ENCODE peak calls at places on chromosome 1, in six cellular contexts. A is choroid plexus epithelial cell, I is astrocyte of the cerebellum, R is MM.1S, E is GM23338, S is A549. N is an unnamed sample.
A peak's percentile ranks its signal among the peaks of the same experiment; 100 is the strongest.

GRCh38 chr1:8021676-8022266 is 4.3 kb downstream of the ERRFI1 start:
- DNase-seq in A (peak; percentile 50), I (no peak), R (no peak), E (no peak), S (no peak), N (no peak)

GRCh38 chr1:31412732-31413404 is at the start of gene SERINC2:
- DNase-seq in A (no peak), I (no peak), R (peak; percentile 59), E (peak; percentile 84), S (peak; percentile 28), N (no peak)

GRCh38 chr1:60149254-60149653 is 75.7 kb upstream of the C1orf87 start:
- DNase-seq in A (no peak), I (no peak), R (no peak), E (no peak), S (no peak), N (peak; percentile 4)

GRCh38 chr1:32716312-32717126 is 13.9 kb upstream of the SYNC start:
- DNase-seq in A (peak; percentile 49), I (no peak), R (peak; percentile 96), E (peak; percentile 100), S (peak; percentile 65), N (peak; percentile 20)

GRCh38 chr1:187621961-187622360 is 793.2 kb downstream of the PLA2G4A start:
- DNase-seq in A (peak; percentile 44), I (peak; percentile 59), R (peak; percentile 60), E (no peak), S (no peak), N (no peak)

GRCh38 chr1:40847023-40847740 is 15.0 kb downstream of the CITED4 start:
- DNase-seq in A (no peak), I (no peak), R (no peak), E (peak; percentile 27), S (no peak), N (no peak)

GRCh38 chr1:234704106-234704887 is 94.3 kb upstream of the IRF2BP2 start:
- DNase-seq in A (no peak), I (no peak), R (no peak), E (no peak), S (no peak), N (no peak)

GRCh38 chr1:229781453-229781852 is 155.4 kb downstream of the URB2 start:
- DNase-seq in A (no peak), I (no peak), R (peak; percentile 27), E (peak; percentile 3), S (no peak), N (no peak)

GRCh38 chr1:85611390-85611789 is 30.8 kb downstream of the CCN1 start:
- DNase-seq in A (peak; percentile 83), I (peak; percentile 66), R (no peak), E (no peak), S (no peak), N (peak; percentile 75)

GRCh38 chr1:33097137-33097611 is 16.2 kb downstream of the AZIN2 start:
- DNase-seq in A (peak; percentile 45), I (no peak), R (no peak), E (no peak), S (no peak), N (peak; percentile 54)

GRCh38 chr1:174074757-174075156 is 52.6 kb upstream of the RC3H1 start:
- DNase-seq in A (peak; percentile 66), I (peak; percentile 11), R (peak; percentile 33), E (no peak), S (no peak), N (peak; percentile 59)
- TF ChIP-seq CTCF in A (peak; percentile 50), I (no peak), R (peak; percentile 30), E (no peak), S (peak; percentile 67), N (peak; percentile 44)

DNA sequence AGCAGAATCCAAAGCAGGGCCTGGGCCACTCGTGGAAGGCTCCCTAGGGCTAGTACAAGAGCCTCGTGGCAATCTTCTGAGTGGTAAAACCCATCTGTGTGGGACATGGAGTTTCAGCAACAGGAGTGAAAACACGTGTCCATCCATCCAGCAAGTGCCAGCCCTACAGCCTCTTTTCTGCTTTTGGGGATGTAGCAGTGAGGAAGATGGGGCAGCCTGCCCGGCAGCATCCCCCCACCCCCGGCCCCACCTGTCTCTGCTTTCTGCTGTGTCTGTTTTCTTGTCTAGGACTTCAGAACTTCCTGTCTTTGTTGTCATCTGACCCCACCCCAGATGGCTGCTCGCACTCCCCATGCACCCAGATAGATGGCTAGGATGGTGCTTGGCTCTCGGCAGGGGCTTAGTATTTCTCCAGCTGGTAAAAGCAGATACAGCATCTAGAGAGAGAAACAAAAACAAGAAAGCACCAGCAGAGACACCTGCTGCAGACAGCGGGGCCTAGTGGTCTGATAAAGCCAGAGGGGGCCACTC is 1.5 kb downstream of the CPTP start:
- DNase-seq in A (no peak), I (no peak), R (no peak), E (no peak), S (no peak), N (no peak)
- H3K4me3 ChIP-seq in A (no peak overlapping the region), I (peak overlapping the region; percentile 85), R (peak overlapping the region; percentile 99), E (no peak overlapping the region), S (no peak overlapping the region), N (no peak overlapping the region)

DNA sequence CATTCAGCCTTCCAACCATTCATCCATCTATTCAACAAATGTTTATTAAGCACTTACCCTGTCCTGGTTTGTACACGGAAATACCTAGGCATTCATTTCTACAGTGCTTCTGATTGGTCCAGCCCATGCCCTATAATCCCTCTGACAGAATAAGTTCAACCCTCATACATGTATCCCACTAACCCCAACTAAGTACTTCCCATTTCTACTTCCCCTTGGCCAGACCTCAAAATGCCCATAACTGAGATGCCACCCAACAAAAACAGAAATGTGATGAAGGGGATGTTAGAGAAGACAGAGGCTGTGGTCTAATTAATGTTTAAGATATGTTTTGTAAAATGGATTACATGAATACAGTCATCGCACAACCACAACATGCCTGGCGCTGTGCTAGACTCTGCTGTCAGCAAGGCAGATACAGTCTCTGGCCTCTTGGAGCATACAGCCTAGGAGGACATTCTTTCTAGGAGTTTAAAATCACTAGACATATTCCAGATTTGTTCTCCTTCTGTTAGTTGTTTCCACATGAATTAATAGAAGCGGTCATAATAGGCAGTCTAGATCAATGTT is 6.4 kb downstream of the CD48 start:
- DNase-seq in A (no peak), I (no peak), R (peak; percentile 1), E (no peak), S (no peak), N (no peak)
- TF ChIP-seq CTCF in A (no peak), I (no peak), R (no peak), E (no peak), S (no peak), N (no peak)

DNA sequence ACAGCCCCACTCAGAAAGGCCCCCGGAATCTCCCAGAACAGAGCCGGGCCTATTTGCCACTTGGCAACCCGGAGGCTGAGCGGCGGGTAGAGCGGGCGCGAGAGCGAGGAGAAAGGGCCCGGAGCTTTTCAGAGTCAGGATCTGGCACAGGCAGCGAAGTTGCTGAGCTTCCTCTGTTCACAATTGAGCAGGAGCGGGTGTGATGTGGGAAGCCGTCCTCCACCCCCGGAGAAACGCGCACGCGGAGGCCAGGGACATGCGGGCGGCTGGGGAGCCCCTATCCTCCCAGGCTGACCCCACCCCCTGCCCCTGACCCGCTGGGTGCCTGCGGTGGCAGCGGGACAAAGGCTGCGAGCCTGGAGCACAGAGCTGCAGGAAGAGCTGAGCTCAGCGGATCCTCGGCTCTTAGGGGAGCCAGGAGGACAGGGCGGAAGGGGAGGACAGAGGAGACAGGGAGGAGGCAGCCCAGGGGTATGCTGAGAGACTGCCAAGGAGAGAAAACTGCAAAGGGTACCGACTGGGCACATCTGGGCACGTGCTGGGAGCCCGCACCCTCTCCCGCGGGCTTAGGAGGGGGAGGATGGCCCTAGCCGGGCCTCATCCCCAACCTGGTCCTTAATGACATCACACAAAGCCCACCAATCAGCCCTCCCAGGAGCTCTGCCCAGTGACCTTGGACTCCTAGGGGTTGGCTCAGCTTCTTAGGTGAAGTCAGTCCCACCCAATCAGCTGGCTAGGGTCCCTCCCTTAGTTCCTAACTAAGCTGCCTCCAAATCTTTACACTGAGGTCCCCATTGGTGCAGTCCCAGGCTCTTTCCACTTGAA is 9.3 kb downstream of the KIF21B start:
- DNase-seq in A (no peak), I (no peak), R (no peak), E (peak; percentile 91), S (no peak), N (no peak)
- H3K4me3 ChIP-seq in A (peak overlapping the region; percentile 13), I (no peak overlapping the region), R (no peak overlapping the region), E (peak overlapping the region; percentile 34), S (no peak overlapping the region), N (no peak overlapping the region)

DNA sequence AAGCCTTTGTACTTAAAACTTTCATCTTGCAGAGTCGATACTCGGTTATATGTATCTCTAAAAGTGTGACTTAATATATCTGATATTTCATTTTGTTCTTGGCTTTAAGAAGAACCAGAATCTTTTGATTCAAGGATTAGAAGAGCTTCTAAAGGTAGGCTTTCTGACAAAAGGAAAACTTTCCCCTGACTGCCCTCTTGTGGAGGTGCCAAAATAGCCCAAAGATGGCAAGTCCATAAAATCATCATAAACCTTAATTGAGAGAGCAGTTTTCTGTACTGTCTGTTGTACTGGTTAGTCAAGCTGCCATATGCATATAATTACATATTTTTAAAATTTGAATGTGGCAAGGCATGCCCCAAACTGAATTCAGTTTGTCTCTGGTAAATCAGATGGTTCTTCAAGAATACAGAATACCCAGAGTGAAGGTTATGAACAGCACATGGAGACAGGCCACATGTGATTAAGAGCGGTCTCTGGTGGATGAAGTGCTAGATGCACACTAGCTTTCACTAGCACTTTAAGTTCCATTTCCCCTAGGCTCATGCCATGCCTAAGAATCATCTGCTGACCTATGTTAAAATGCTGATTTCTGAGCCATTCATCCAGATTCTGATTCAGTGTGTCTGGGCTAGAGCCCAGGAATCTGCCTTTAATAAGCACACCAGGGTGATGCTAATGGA is 27.7 kb upstream of the ELAVL4 start:
- DNase-seq in A (peak; percentile 1), I (no peak), R (peak; percentile 51), E (peak; percentile 59), S (no peak), N (no peak)
- TF ChIP-seq CTCF in A (no peak), I (peak; percentile 41), R (peak; percentile 57), E (peak; percentile 67), S (peak; percentile 12), N (no peak)

DNA sequence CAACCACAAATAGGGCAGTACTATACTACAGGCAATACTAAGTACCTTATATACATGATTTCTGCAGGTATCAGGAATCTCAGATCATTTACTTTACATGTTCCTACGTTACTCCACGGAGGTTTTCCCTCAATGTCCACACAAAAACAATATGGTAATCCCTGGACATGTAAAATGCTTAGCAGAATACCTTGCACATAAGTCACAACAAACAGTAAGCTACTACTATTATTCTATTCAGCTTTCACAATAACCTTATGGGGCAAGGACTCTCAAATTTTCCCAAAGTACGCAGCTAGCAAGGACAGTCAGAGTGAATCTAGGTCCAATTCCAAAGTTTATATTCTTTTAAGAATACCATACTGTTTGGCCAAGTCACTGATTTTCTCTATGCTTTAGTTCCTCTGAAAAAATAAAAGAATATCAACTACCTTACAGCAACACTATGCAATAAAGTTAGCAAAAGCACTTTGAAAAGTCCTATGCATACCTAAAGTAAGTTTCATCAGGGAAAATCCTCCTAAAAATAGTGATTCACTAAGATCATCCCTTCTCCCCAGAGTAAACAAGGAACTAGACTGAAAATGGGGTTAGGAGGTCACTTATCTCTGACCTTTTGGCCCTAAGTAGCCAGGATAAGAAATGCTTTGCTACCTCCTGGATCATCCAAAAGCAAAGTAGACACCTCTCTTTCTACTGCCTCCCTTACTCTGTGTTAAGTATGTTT is 67.4 kb downstream of the LUZP1 start:
- DNase-seq in A (no peak), I (no peak), R (no peak), E (no peak), S (no peak), N (no peak)
- H3K4me3 ChIP-seq in A (no peak overlapping the region), I (no peak overlapping the region), R (no peak overlapping the region), E (no peak overlapping the region), S (no peak overlapping the region), N (no peak overlapping the region)

GRCh38 chr1:15272782-15273127 is 25.7 kb downstream of the FHAD1 start:
- DNase-seq in A (no peak), I (no peak), R (no peak), E (no peak), S (no peak), N (no peak)
- TF ChIP-seq CTCF in A (no peak), I (no peak), R (no peak), E (no peak), S (no peak), N (no peak)

GRCh38 chr1:64523938-64524337 is 54.0 kb downstream of the CACHD1 start:
- DNase-seq in A (no peak), I (no peak), R (no peak), E (peak; percentile 59), S (no peak), N (no peak)
- H3K4me3 ChIP-seq in A (no peak overlapping the region), I (no peak overlapping the region), R (no peak overlapping the region), E (peak overlapping the region; percentile 0), S (no peak overlapping the region), N (no peak overlapping the region)

N was measured in fibroblast of pulmonary artery.